ENCODE peak calls at places on chromosomes 12 and 14, in five cellular contexts. Q is dorsolateral prefrontal cortex, P is nephron progenitor cell, M is endodermal cell, Y is WTC11. C is an unnamed sample.

GRCh38 chr14:101132588-101132987 is 229.1 kb upstream of the RTL1 start:
- DNase-seq in M (peak; percentile 34), Y (no peak), P (no peak), Q (no peak), C (no peak)

GRCh38 chr12:49335118-49335954 is 1.7 kb downstream of the C1QL4 start:
- DNase-seq in Q (no peak), Y (no peak), P (no peak), M (peak; percentile 47), C (no peak)

GRCh38 chr14:71692496-71692895 is 239.7 kb upstream of the RGS6 start:
- DNase-seq in Q (peak; percentile 59), M (no peak), Y (no peak), P (no peak), C (no peak)

GRCh38 chr12:112018571-112019237 is 5.5 kb downstream of the ERP29 start:
- DNase-seq in Y (no peak), P (no peak), Q (no peak), M (no peak), C (no peak)

GRCh38 chr12:110304061-110304551 is 23.1 kb downstream of the ATP2A2 start:
- DNase-seq in Y (no peak), M (no peak), P (no peak), Q (no peak), C (no peak)

GRCh38 chr14:74936151-74936550 is 13.1 kb upstream of the RPS6KL1 start:
- DNase-seq in Y (no peak), P (no peak), M (no peak), Q (no peak), C (no peak)

GRCh38 chr12:122081697-122082221 is 3.2 kb downstream of the MLXIP start:
- DNase-seq in M (no peak), Q (no peak), P (no peak), Y (no peak), C (no peak)

GRCh38 chr14:76950043-76951020 is 78.2 kb downstream of the IRF2BPL start:
- DNase-seq in Y (no peak), P (no peak), Q (no peak), M (no peak), C (no peak)

GRCh38 chr12:106753526-106753925 is 21.0 kb upstream of the RIC8B start:
- DNase-seq in Q (no peak), M (no peak), Y (no peak), P (no peak), C (no peak)

GRCh38 chr12:49903700-49904423 is at the start of gene FAIM2:
- DNase-seq in M (peak; percentile 79), Y (peak; percentile 54), Q (peak; percentile 95), P (peak; percentile 67), C (no peak)

GRCh38 chr12:60072911-60073310 is 477.1 kb downstream of the SLC16A7 start:
- DNase-seq in P (no peak), Y (no peak), Q (no peak), M (no peak), C (no peak)

GRCh38 chr14:23644919-23645336 is 8.8 kb downstream of the DHRS2 start:
- DNase-seq in Y (no peak), Q (no peak), M (no peak), P (no peak), C (no peak)

GRCh38 chr12:94169495-94169894 is 21.1 kb downstream of the PLXNC1 start:
- DNase-seq in P (no peak), Y (no peak), Q (no peak), M (no peak), C (no peak)

GRCh38 chr12:20696181-20696580 is 1.0 kb downstream of the SLCO1C1 start:
- DNase-seq in Q (no peak), M (peak; percentile 53), Y (no peak), P (no peak), C (no peak)

GRCh38 chr14:94269156-94269555 is 23.9 kb downstream of the SERPINA10 start:
- DNase-seq in Q (peak; percentile 56), Y (no peak), M (no peak), P (no peak), C (no peak)

GRCh38 chr12:85569261-85569660 is 266.9 kb downstream of the RASSF9 start:
- DNase-seq in P (no peak), Y (no peak), M (no peak), Q (no peak), C (no peak)

GRCh38 chr12:27193854-27194544 is 50.1 kb upstream of the STK38L start:
- DNase-seq in M (peak; percentile 61), P (no peak), Q (no peak), Y (no peak), C (no peak)

GRCh38 chr12:13101854-13102375 is 1.6 kb downstream of the GSG1 start:
- DNase-seq in Q (no peak), Y (no peak), M (no peak), P (no peak), C (no peak)

GRCh38 chr12:80763874-80764273 is 47.2 kb downstream of the MYF5 start:
- DNase-seq in Q (no peak), M (peak; percentile 68), P (peak; percentile 28), Y (no peak), C (no peak)

GRCh38 chr12:116958402-116959197 is 47.9 kb downstream of the FBXW8 start:
- DNase-seq in P (no peak), Y (no peak), M (peak; percentile 42), Q (no peak), C (no peak)

GRCh38 chr14:29370024-29370423 is 557.6 kb downstream of the PRKD1 start:
- DNase-seq in Q (no peak), P (no peak), Y (no peak), M (no peak), C (no peak)

GRCh38 chr12:55930771-55931316 is at the start of gene DGKA:
- DNase-seq in M (peak; percentile 86), Y (peak; percentile 55), Q (no peak), P (peak; percentile 20), C (no peak)

GRCh38 chr12:2290091-2290490 is 237.3 kb downstream of the CACNA1C start:
- DNase-seq in M (peak; percentile 38), P (no peak), Y (no peak), Q (no peak), C (no peak)

GRCh38 chr14:75615200-75615599 is 36.8 kb downstream of the FLVCR2 start:
- DNase-seq in Y (no peak), M (no peak), P (no peak), Q (no peak), C (no peak)

DNA sequence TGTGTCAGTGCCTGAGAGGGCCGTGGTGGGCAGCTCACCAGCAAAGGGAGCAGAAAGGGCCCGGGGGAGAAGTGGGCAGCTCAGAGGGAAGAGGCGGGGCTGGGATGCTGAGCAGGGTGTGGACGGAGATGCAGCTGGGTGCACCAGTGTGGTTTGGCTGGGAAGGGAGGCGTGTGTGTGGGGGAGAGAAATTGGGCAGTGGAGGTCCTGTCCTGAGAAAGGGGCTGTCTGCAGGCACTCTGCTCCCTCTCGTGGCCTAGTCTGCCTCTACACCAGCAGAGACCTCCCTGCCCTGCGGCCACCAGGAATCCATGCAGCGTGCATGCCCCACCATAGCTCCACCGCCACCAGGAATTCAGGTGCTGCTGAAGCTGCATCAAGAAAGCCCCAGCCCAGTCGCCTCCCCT is 6.4 kb downstream of the TMEM121 start:
- DNase-seq in P (peak; percentile 46), M (peak; percentile 77), Y (peak; percentile 24), Q (no peak), C (no peak)
- TF ChIP-seq CTCF in P (peak; percentile 11), M (peak; percentile 45), Y (no peak), Q (no peak), C (peak; percentile 28)

GRCh38 chr14:91568626-91569025 is 58.5 kb upstream of the PPP4R3A start:
- DNase-seq in P (no peak), M (no peak), Q (no peak), Y (no peak), C (no peak)
- TF ChIP-seq CTCF in P (no peak), M (peak; percentile 27), Q (no peak), Y (no peak), C (no peak)

DNA sequence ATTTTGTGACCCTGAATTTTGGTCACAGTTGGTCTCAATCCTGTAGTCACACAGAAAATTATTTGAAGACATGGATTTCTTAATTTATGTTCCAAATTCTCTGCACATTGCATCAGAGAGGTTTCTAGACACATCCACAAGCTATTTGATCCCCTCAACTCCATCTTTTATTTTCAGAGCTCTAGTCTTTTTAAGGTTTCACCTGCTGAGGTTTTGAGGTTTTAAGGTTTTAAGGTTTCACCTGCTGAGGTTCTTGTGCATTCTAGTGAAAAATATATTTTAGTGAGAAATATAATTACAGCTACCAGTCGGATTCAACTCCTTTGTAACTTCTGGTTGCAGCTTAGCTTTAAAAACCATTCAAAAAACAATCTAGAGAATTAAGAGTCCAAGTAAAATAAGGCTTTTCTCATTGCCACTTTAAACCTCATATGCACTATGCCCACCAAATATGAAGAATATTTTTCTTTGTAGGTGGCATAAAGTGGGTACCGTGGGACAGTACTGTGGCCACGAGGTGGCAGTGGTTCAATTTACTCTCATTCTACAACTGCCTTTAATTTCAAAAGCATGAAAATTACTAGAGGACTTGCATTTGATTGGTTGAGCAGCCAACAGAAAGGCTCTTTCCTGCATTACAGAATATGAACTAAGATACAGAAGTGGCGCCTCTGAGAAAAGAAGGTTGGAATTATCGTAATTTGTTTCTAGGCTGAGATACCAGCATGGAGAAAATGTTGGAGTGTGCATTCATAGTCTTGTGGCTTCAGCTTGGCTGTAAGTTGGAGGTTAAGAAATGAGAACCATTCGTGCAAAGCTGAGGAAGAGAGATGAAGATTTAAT is 366.5 kb upstream of the OR4E1 start:
- DNase-seq in P (no peak), M (no peak), Q (no peak), Y (no peak), C (no peak)
- TF ChIP-seq CTCF in P (peak; percentile 31), M (peak; percentile 76), Q (peak; percentile 59), Y (no peak), C (peak; percentile 69)

GRCh38 chr14:68558096-68558495 is 234.8 kb downstream of the ZFP36L1 start:
- DNase-seq in P (no peak), Y (no peak), Q (no peak), M (no peak), C (no peak)

GRCh38 chr14:68554231-68554630 is 238.6 kb downstream of the ZFP36L1 start:
- DNase-seq in Q (no peak), Y (no peak), M (peak; percentile 52), P (no peak), C (no peak)

GRCh38 chr14:68553326-68553725 is 239.5 kb downstream of the ZFP36L1 start:
- DNase-seq in Q (no peak), Y (no peak), M (peak; percentile 25), P (no peak), C (no peak)

GRCh38 chr14:68557648-68558047 is 235.2 kb downstream of the ZFP36L1 start:
- DNase-seq in M (no peak), P (no peak), Y (no peak), Q (no peak), C (no peak)

GRCh38 chr14:68556253-68556652 is 236.6 kb downstream of the ZFP36L1 start:
- DNase-seq in M (peak; percentile 76), Q (no peak), P (no peak), Y (no peak), C (no peak)
- TF ChIP-seq CTCF in M (peak; percentile 61), Q (no peak), P (no peak), Y (no peak), C (no peak)

C was measured in progenitor cell of endocrine pancreas.